ENCODE peak calls at places on chromosomes 13 and 19, in four cellular contexts. T is esophagus muscularis mucosa, R is fibroblast of pulmonary artery, F is nephron progenitor cell. H is an unnamed sample.

GRCh38 chr13:109274188-109274821 is 512.1 kb downstream of the IRS2 start:
- DNase-seq in T (no peak), F (no peak), R (peak), H (no peak)

GRCh38 chr19:55652311-55653078 is 2.3 kb upstream of the U2AF2 start:
- DNase-seq in T (no peak), F (no peak), R (no peak), H (no peak)

GRCh38 chr19:7552781-7553180 is 17.3 kb downstream of the PNPLA6 start:
- DNase-seq in R (no peak), F (no peak), T (no peak), H (no peak)

GRCh38 chr13:73708393-73708985 is 425.7 kb downstream of the KLF12 start:
- DNase-seq in R (peak), T (no peak), F (peak), H (peak)

GRCh38 chr13:94327318-94327717 is 152.2 kb downstream of the DCT start:
- DNase-seq in F (no peak), T (no peak), R (no peak), H (peak)

GRCh38 chr13:23806874-23807522 is 82.2 kb downstream of the MIPEP start:
- DNase-seq in R (no peak), F (no peak), T (no peak), H (peak)

GRCh38 chr19:48963371-48964204 is 1.5 kb upstream of the FTL start:
- DNase-seq in F (peak), R (peak), T (no peak), H (no peak)

GRCh38 chr13:104315606-104316005 is 1249.4 kb upstream of the SLC10A2 start:
- DNase-seq in T (no peak), F (no peak), R (peak), H (no peak)

GRCh38 chr19:55939206-55939605 is 7.1 kb upstream of the NLRP13 start:
- DNase-seq in R (no peak), F (no peak), T (peak), H (no peak)

GRCh38 chr19:40607311-40607871 is 6.2 kb downstream of the LTBP4 start:
- DNase-seq in R (no peak), T (no peak), F (no peak), H (no peak)

GRCh38 chr19:389246-389934 is 19.6 kb downstream of the C2CD4C start:
- DNase-seq in R (no peak), F (no peak), T (no peak), H (no peak)

GRCh38 chr19:7366701-7367420 is 18.1 kb downstream of the ARHGEF18 start:
- DNase-seq in T (no peak), F (no peak), R (peak), H (peak)

GRCh38 chr19:888615-889385 is 4.2 kb downstream of the MED16 start:
- DNase-seq in R (no peak), T (no peak), F (no peak), H (no peak)

H was measured in OCI-LY7.